ENCODE peak calls at places on chromosomes 7 and 10, in six cellular contexts. J, K, W, Q, Y and O are unnamed samples.

GRCh38 chr7:84949067-84949466 is 237.8 kb downstream of the SEMA3D start:
- DNase-seq in K (no peak), Q (no peak), Y (no peak), W (no peak), J (peak), O (no peak)

GRCh38 chr10:108861181-108861754 is 1062.0 kb downstream of the XPNPEP1 start:
- DNase-seq in Y (no peak), Q (no peak), J (no peak), K (no peak), W (no peak), O (no peak)

GRCh38 chr10:71771821-71772617 is 1.3 kb downstream of the VSIR start:
- DNase-seq in Y (no peak), K (no peak), Q (peak), W (no peak), J (peak), O (peak)

GRCh38 chr7:136079934-136080333 is 102.8 kb upstream of the MTPN start:
- DNase-seq in K (no peak), J (no peak), Q (no peak), W (no peak), Y (no peak), O (no peak)

GRCh38 chr10:101138788-101139420 is 7.8 kb downstream of the TLX1 start:
- DNase-seq in W (no peak), Q (no peak), K (no peak), Y (no peak), J (no peak), O (no peak)

GRCh38 chr10:43126759-43127424 is 11.4 kb upstream of the CSGALNACT2 start:
- DNase-seq in K (no peak), W (peak), J (no peak), Q (no peak), Y (no peak), O (no peak)

GRCh38 chr7:121369462-121369861 is 26.6 kb downstream of the FAM3C start:
- DNase-seq in W (no peak), K (no peak), Q (no peak), Y (no peak), J (peak), O (peak)

GRCh38 chr10:100872034-100872791 is 40.5 kb upstream of the SLF2 start:
- DNase-seq in J (peak), Q (peak), Y (peak), W (peak), K (no peak), O (no peak)

GRCh38 chr10:77949167-77949566 is 22.6 kb upstream of the DLG5 start:
- DNase-seq in Q (peak), Y (peak), J (peak), W (peak), K (no peak), O (peak)

GRCh38 chr10:77187376-77187999 is 450.1 kb downstream of the KCNMA1 start:
- DNase-seq in Q (peak), K (no peak), Y (no peak), W (no peak), J (no peak), O (peak)

GRCh38 chr10:98363188-98363587 is 51.8 kb downstream of the PYROXD2 start:
- DNase-seq in W (no peak), J (no peak), Y (no peak), Q (no peak), K (no peak), O (no peak)

GRCh38 chr7:144653449-144653848 is 182.4 kb downstream of the TPK1 start:
- DNase-seq in Y (no peak), K (no peak), J (no peak), Q (no peak), W (no peak), O (no peak)

GRCh38 chr7:27303021-27303420 is 60.4 kb downstream of the EVX1 start:
- DNase-seq in J (no peak), Q (no peak), K (no peak), Y (no peak), W (no peak), O (no peak)

GRCh38 chr10:124125305-124126116 is 32.1 kb upstream of the CHST15 start:
- DNase-seq in J (no peak), Q (peak), Y (no peak), K (no peak), W (peak), O (no peak)

GRCh38 chr7:95687759-95688343 is 84.5 kb upstream of the DYNC1I1 start:
- DNase-seq in K (peak), J (peak), Y (no peak), W (no peak), Q (peak), O (peak)

GRCh38 chr10:91681361-91682276 is 48.7 kb upstream of the PPP1R3C start:
- DNase-seq in J (no peak), Q (no peak), W (no peak), K (no peak), Y (no peak), O (no peak)

GRCh38 chr10:88131561-88132139 is 268.2 kb downstream of the PTEN start:
- DNase-seq in Y (no peak), J (no peak), Q (peak), K (no peak), W (peak), O (no peak)

GRCh38 chr10:44020322-44021111 is 364.4 kb downstream of the CXCL12 start:
- DNase-seq in W (no peak), Y (no peak), Q (no peak), K (no peak), J (no peak), O (no peak)

GRCh38 chr10:114022292-114022691 is 21.4 kb upstream of the ADRB1 start:
- DNase-seq in W (no peak), J (no peak), Y (no peak), K (no peak), Q (no peak), O (peak)

GRCh38 chr10:93437000-93437945 is 44.9 kb downstream of the MYOF start:
- DNase-seq in K (no peak), J (peak), W (peak), Q (peak), Y (no peak), O (peak)

GRCh38 chr10:83769421-83769820 is 369.9 kb upstream of the GHITM start:
- DNase-seq in K (no peak), J (no peak), Y (no peak), Q (no peak), W (no peak), O (no peak)

GRCh38 chr10:124451227-124451807 is 1.5 kb upstream of the NKX1-2 start:
- DNase-seq in W (peak), Q (peak), J (no peak), Y (no peak), K (no peak), O (no peak)

GRCh38 chr10:132870426-132870825 is 71.9 kb downstream of the CFAP46 start:
- DNase-seq in Q (no peak), K (no peak), W (peak), J (no peak), Y (no peak), O (no peak)

GRCh38 chr10:7444576-7445226 is 33.9 kb upstream of the SFMBT2 start:
- DNase-seq in K (no peak), J (no peak), W (no peak), Q (no peak), Y (no peak), O (no peak)

GRCh38 chr7:2203551-2204300 is 29.0 kb downstream of the MAD1L1 start:
- DNase-seq in Q (no peak), W (no peak), J (peak), K (no peak), Y (no peak), O (peak)

GRCh38 chr10:44199267-44199666 is 185.6 kb downstream of the CXCL12 start:
- DNase-seq in Y (no peak), Q (no peak), W (no peak), K (no peak), J (no peak), O (no peak)

GRCh38 chr7:53110425-53110824 is 75.0 kb downstream of the POM121L12 start:
- DNase-seq in K (no peak), J (no peak), Q (no peak), W (no peak), Y (no peak), O (no peak)

GRCh38 chr7:100680589-100681271 is 7.2 kb downstream of the GNB2 start:
- DNase-seq in J (no peak), Y (no peak), K (no peak), Q (no peak), W (no peak), O (no peak)

GRCh38 chr10:9331583-9332008 is 1277.1 kb downstream of the GATA3 start:
- DNase-seq in Q (peak), Y (no peak), K (peak), W (no peak), J (peak), O (peak)

GRCh38 chr7:34211003-34211402 is 305.7 kb downstream of the BMPER start:
- DNase-seq in W (no peak), K (no peak), Y (no peak), J (no peak), Q (peak), O (no peak)

GRCh38 chr7:50299163-50299562 is 5.4 kb upstream of the IKZF1 start:
- DNase-seq in K (no peak), Y (no peak), Q (no peak), W (no peak), J (no peak), O (no peak)

GRCh38 chr7:26508917-26509316 is 217.3 kb downstream of the SNX10 start:
- DNase-seq in K (no peak), Q (peak), J (no peak), Y (no peak), W (peak), O (no peak)

GRCh38 chr7:51268859-51269258 is 47.8 kb downstream of the COBL start:
- DNase-seq in Y (no peak), W (no peak), Q (no peak), J (no peak), K (no peak), O (no peak)

GRCh38 chr7:89029864-89030263 is 234.3 kb upstream of the TEX47 start:
- DNase-seq in J (no peak), Y (no peak), K (no peak), Q (no peak), W (no peak), O (no peak)

GRCh38 chr10:78925800-78926319 is 142.9 kb upstream of the ZMIZ1 start:
- DNase-seq in Y (no peak), Q (no peak), K (no peak), W (no peak), J (peak), O (peak)

GRCh38 chr10:15072358-15072757 is 16.2 kb downstream of the ACBD7 start:
- DNase-seq in Q (peak), K (no peak), J (no peak), Y (no peak), W (no peak), O (no peak)

GRCh38 chr10:95208702-95209391 is 14.8 kb downstream of the ACSM6 start:
- DNase-seq in W (peak), Q (peak), K (no peak), J (no peak), Y (no peak), O (peak)

GRCh38 chr10:128642502-128642901 is 516.3 kb upstream of the MKI67 start:
- DNase-seq in W (no peak), Y (no peak), K (no peak), J (no peak), Q (peak), O (no peak)

GRCh38 chr10:128646956-128647355 is 520.7 kb upstream of the MKI67 start:
- DNase-seq in Y (no peak), J (no peak), W (no peak), K (no peak), Q (no peak), O (no peak)

GRCh38 chr10:128643658-128644057 is 517.4 kb upstream of the MKI67 start:
- DNase-seq in Q (no peak), W (no peak), K (no peak), Y (no peak), J (no peak), O (no peak)

GRCh38 chr10:128641998-128642397 is 515.8 kb upstream of the MKI67 start:
- DNase-seq in Q (peak), J (no peak), Y (no peak), W (no peak), K (no peak), O (no peak)
- H2BK120ac ChIP-seq in Q (no peak), J (no peak), Y (no peak), W (no peak), K (no peak), O (no peak)

GRCh38 chr7:130386876-130387275 is 6.6 kb downstream of the CPA1 start:
- DNase-seq in K (no peak), Q (no peak), Y (no peak), J (no peak), W (no peak), O (no peak)

GRCh38 chr7:130390486-130390885 is 10.2 kb downstream of the CPA1 start:
- DNase-seq in J (no peak), Y (no peak), K (no peak), W (no peak), Q (no peak), O (no peak)

GRCh38 chr7:130387306-130387627 is 7.0 kb downstream of the CPA1 start:
- DNase-seq in W (no peak), K (no peak), Y (no peak), J (no peak), Q (no peak), O (no peak)

GRCh38 chr7:130387628-130388403 is 7.5 kb downstream of the CPA1 start:
- DNase-seq in Y (no peak), W (no peak), J (peak), K (no peak), Q (no peak), O (no peak)

GRCh38 chr7:130388671-130389070 is 8.4 kb downstream of the CPA1 start:
- DNase-seq in K (no peak), Q (no peak), Y (no peak), W (no peak), J (no peak), O (no peak)
- H3K9ac ChIP-seq in K (no peak), Q (no peak), Y (no peak), W (no peak), J (no peak), O (no peak)

GRCh38 chr10:29420744-29421143 is 131.9 kb downstream of the LYZL1 start:
- DNase-seq in Q (no peak), W (no peak), K (no peak), J (no peak), Y (no peak), O (no peak)
- H3K27ac ChIP-seq in Q (no peak), W (no peak), K (no peak), J (no peak), Y (no peak), O (no peak)

DNA sequence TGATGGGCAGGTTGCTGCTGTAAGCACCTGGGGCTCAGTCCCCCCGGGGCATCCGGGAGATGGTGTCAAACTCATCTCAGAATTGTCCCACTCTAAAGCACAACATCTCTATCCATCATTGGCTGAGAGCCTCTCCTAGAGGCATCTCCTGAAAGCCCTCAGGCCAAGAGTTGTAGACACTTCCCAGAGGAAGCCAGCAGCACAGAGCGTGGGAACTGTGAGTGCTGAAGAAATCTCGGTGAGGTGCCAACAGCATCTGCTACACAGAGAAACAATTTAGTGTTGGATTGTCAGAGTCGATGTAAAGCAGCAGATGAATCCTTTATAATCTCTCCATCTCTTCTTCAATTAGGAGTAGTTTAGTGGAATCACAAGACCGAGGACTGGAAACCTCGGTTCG is 172.3 kb downstream of the C7orf25 start:
- DNase-seq in K (no peak), J (no peak), Y (no peak), Q (no peak), W (no peak), O (no peak)
- H2BK120ac ChIP-seq in K (no peak), J (no peak), Y (no peak), Q (no peak), W (no peak), O (no peak)

GRCh38 chr10:33721509-33721908 is 387.0 kb upstream of the NRP1 start:
- DNase-seq in J (no peak), Q (no peak), W (no peak), Y (no peak), K (no peak), O (no peak)
- H3K9ac ChIP-seq in J (no peak), Q (no peak), W (no peak), Y (no peak), K (no peak), O (no peak)

DNA sequence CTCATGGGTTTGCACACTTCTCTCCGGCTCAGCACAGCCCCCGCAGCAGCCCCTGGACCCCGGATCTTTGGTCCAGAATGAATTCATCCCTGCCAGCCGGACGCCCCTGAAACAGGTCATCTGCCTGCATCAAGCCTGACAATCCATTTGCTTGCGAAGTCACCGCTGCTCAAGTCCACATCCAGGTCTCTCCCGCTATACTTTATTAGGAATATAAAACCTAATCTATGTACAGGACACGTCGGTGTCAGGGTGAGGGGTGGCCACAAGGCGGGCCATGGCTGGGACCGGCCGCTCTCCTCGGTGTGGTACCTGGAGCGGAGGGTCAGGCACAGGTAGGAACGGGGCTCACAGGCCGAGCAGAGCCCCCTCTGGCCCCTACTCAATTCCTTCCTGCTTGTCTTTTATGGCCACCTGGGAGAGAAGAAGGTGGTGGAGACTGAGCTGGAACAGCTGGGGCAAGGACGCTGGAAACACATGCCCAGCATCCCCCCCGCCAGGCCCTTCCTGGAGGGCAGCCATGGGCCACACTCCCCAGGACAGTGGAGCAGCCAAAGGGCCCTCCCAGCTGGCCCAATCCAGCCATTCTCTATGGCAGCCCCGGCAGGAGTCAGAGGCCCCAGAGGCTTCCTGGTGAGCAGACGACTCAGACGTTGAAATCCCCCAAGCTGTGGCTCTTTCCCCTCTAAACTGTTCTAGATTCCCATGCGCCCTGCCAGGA is 5.3 kb downstream of the POLR2J start:
- DNase-seq in J (no peak), K (no peak), W (no peak), Y (no peak), Q (no peak), O (no peak)
- H3K27ac ChIP-seq in J (peak), K (no peak), W (no peak), Y (no peak), Q (no peak), O (no peak)

DNA sequence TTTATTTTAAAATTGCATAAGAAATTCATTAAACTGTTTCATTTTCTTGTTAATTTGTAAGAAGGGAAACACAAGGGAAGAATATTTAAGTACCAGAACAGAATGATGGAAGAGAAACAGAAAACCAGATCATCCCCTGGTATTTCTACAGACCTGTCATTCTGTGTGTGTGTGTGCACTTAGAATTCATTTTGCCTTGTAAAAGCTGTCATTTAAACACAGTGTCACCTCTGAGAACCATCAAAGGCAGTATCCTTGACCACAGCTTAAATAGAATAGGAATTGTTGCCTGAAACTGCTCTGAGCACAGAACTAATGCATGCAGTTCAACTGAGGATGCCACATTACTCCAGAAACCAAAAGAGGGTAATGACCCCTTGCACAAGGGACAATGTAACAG is 6.8 kb upstream of the CRPPA start:
- DNase-seq in Q (no peak), W (no peak), Y (no peak), J (no peak), K (no peak), O (no peak)
- H2BK120ac ChIP-seq in Q (no peak), W (no peak), Y (no peak), J (peak), K (no peak), O (no peak)

DNA sequence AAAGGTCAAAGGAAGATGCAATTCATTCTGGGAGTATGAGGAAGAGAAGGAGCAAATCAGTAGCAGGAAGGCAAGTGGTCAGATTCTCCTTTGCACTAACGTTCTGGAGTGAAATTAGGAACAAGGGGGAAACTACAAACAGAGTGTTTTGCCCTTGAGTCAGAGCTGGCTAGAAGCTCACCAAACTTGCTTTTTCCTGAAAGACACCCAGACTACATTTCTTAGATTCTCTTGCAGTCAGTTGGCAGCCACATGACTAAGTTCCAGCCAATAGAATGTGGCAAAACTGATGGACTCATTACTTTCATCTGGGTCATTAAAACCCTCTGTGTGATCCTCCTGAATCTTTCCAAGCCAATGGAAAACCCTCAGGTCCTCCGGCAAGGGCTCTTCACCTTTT is 18.6 kb upstream of the DLX5 start:
- DNase-seq in W (no peak), Q (peak), Y (no peak), J (peak), K (no peak), O (no peak)
- H3K9ac ChIP-seq in W (no peak), Q (no peak), Y (no peak), J (no peak), K (no peak), O (no peak)

GRCh38 chr10:27143686-27144085 is 10.5 kb downstream of the YME1L1 start:
- DNase-seq in Y (no peak), K (no peak), W (no peak), Q (no peak), J (no peak), O (no peak)

GRCh38 chr10:27150261-27150660 is 3.9 kb downstream of the YME1L1 start:
- DNase-seq in Y (no peak), K (no peak), W (no peak), Q (no peak), J (no peak), O (no peak)

GRCh38 chr10:27145937-27146336 is 8.2 kb downstream of the YME1L1 start:
- DNase-seq in K (peak), W (no peak), J (no peak), Q (no peak), Y (no peak), O (no peak)

GRCh38 chr10:27152687-27153086 is 1.5 kb downstream of the YME1L1 start:
- DNase-seq in Q (no peak), J (no peak), K (no peak), Y (no peak), W (no peak), O (no peak)

DNA sequence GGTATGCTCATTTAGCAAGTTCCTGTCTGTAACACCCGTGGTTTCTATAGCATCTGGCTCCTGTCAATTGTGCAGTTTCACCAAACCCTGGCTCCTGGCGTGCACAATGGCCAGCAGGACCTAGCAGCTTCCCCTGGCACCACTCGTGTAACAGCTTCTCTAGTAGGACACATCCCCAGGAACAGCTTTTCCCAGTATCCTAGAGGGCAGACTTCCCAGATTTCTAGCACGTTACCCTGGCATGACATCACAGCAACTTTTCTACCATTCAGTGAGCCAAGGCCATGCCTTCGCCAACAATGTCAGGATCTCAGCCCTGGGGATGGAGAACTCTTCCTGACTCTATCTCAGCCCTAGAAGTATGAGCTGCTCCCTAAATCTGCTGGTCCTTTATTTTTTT is 6.5 kb downstream of the YME1L1 start:
- DNase-seq in K (no peak), Y (no peak), W (no peak), Q (no peak), J (no peak), O (no peak)
- H3K27ac ChIP-seq in K (no peak), Y (no peak), W (no peak), Q (no peak), J (no peak), O (no peak)

GRCh38 chr10:110501142-110501937 is 3.6 kb downstream of the DUSP5 start:
- DNase-seq in Y (no peak), W (peak), K (no peak), Q (peak), J (peak), O (peak)
- H2BK120ac ChIP-seq in Y (no peak), W (no peak), K (no peak), Q (peak), J (peak), O (peak)